ENCODE peak calls at places on chromosomes 6 and 20, in seven cellular contexts. C, L, N, B, W, G and Z are unnamed samples.

GRCh38 chr6:2999005-2999620 is 581 bp upstream of the NQO2 start:
- DNase-seq in C (peak; percentile 45), L (no peak), N (peak; percentile 82), B (peak; percentile 97), W (peak; percentile 87), G (no peak), Z (peak; percentile 93)

GRCh38 chr6:14286634-14287428 is 169.3 kb downstream of the CD83 start:
- DNase-seq in C (no peak), L (no peak), N (no peak), B (no peak), W (no peak), G (no peak), Z (no peak)

GRCh38 chr6:127404594-127405178 is 54.5 kb downstream of the KIAA0408 start:
- DNase-seq in C (no peak), L (no peak), N (no peak), B (no peak), W (no peak), G (no peak), Z (no peak)

GRCh38 chr6:109315331-109316129 is 66.7 kb downstream of the CD164 start:
- DNase-seq in C (no peak), L (no peak), N (no peak), B (no peak), W (no peak), G (no peak), Z (no peak)

GRCh38 chr20:36644713-36645109 is 1.3 kb downstream of the SLA2 start:
- DNase-seq in C (no peak), L (no peak), N (no peak), B (no peak), W (no peak), G (no peak), Z (no peak)

GRCh38 chr6:7996538-7997225 is 67.5 kb downstream of the BLOC1S5 start:
- DNase-seq in C (no peak), L (no peak), N (no peak), B (no peak), W (peak; percentile 64), G (no peak), Z (no peak)

GRCh38 chr6:105066836-105067235 is 109.9 kb downstream of the LIN28B start:
- DNase-seq in C (no peak), L (no peak), N (no peak), B (no peak), W (no peak), G (no peak), Z (no peak)

GRCh38 chr6:77292564-77293546 is 170.4 kb downstream of the HTR1B start:
- DNase-seq in C (peak; percentile 86), L (no peak), N (no peak), B (no peak), W (peak; percentile 95), G (no peak), Z (no peak)

GRCh38 chr6:28811873-28812272 is 111.9 kb downstream of the TRIM27 start:
- DNase-seq in C (no peak), L (no peak), N (no peak), B (no peak), W (peak; percentile 29), G (no peak), Z (no peak)

GRCh38 chr6:14194483-14194882 is 76.9 kb downstream of the CD83 start:
- DNase-seq in C (no peak), L (no peak), N (no peak), B (no peak), W (no peak), G (no peak), Z (no peak)